ENCODE peak calls at places on chromosome 20, in nine cellular contexts. C is occipital lobe; J is aorta; V is dermis blood vessel endothelial cell; A is kidney glomerular epithelial cell; H is hypothalamus; K is foreskin fibroblast; M is NCI-H2081; G is stimulated activated CD4-positive, alpha-beta T cell treated with anti-CD3 and anti-CD28 coated beads, Interleukin-12 subunit alpha, Interleukin-12 subunit beta, amount 100 ng/mL, for 4 hours. B is an unnamed sample.

GRCh38 chr20:38270869-38271608 is 10.5 kb upstream of the KIAA1755 start:
- DNase-seq in C (no peak), J (peak; percentile 90), V (peak; percentile 87), A (peak; percentile 81), H (no peak), K (peak; percentile 92), M (no peak), G (no peak), B (peak; percentile 94)

GRCh38 chr20:61556116-61556515 is 304.1 kb downstream of the CDH4 start:
- DNase-seq in C (no peak), J (no peak), V (no peak), A (peak; percentile 69), H (no peak), K (peak; percentile 87), M (no peak), G (no peak), B (no peak)

GRCh38 chr20:44017905-44018683 is 103.4 kb downstream of the TOX2 start:
- DNase-seq in C (no peak), J (peak; percentile 85), V (peak; percentile 90), A (peak; percentile 30), H (no peak), K (peak; percentile 91), M (peak; percentile 94), G (no peak), B (peak; percentile 60)

GRCh38 chr20:36460648-36461599 is 80.4 kb upstream of the MYL9 start:
- DNase-seq in C (peak; percentile 90), J (peak; percentile 95), V (peak; percentile 94), A (peak; percentile 70), H (peak; percentile 70), K (peak; percentile 91), M (peak; percentile 89), G (peak; percentile 92), B (peak; percentile 93)

GRCh38 chr20:51434556-51435256 is 107.8 kb downstream of the NFATC2 start:
- DNase-seq in C (no peak), J (no peak), V (no peak), A (no peak), H (no peak), K (peak; percentile 76), M (no peak), G (no peak), B (no peak)

GRCh38 chr20:48665785-48666184 is 162.0 kb downstream of the PREX1 start:
- DNase-seq in C (no peak), J (no peak), V (no peak), A (no peak), H (no peak), K (no peak), M (no peak), G (no peak), B (no peak)

GRCh38 chr20:57229490-57229889 is 37.0 kb downstream of the BMP7 start:
- DNase-seq in C (no peak), J (no peak), V (no peak), A (no peak), H (no peak), K (no peak), M (no peak), G (no peak), B (no peak)

GRCh38 chr20:4944918-4945317 is 56.4 kb downstream of the SLC23A2 start:
- DNase-seq in C (no peak), J (no peak), V (no peak), A (no peak), H (no peak), K (no peak), M (no peak), G (no peak), B (no peak)

GRCh38 chr20:11912664-11913415 is 4.9 kb upstream of the BTBD3 start:
- DNase-seq in C (no peak), J (no peak), V (no peak), A (no peak), H (no peak), K (no peak), M (no peak), G (no peak), B (no peak)

GRCh38 chr20:64131406-64131805 is 24.0 kb upstream of the NPBWR2 start:
- DNase-seq in C (no peak), J (peak; percentile 38), V (peak; percentile 36), A (no peak), H (no peak), K (peak; percentile 20), M (peak; percentile 24), G (no peak), B (peak; percentile 52)

GRCh38 chr20:17344775-17345174 is 117.9 kb downstream of the PCSK2 start:
- DNase-seq in C (no peak), J (no peak), V (no peak), A (no peak), H (no peak), K (no peak), M (no peak), G (no peak), B (no peak)

GRCh38 chr20:858011-858410 is 24.5 kb downstream of the FAM110A start:
- DNase-seq in C (no peak), J (no peak), V (no peak), A (no peak), H (no peak), K (no peak), M (no peak), G (no peak), B (no peak)

GRCh38 chr20:57275813-57276212 is 9.4 kb upstream of the BMP7 start:
- DNase-seq in C (no peak), J (no peak), V (no peak), A (no peak), H (no peak), K (no peak), M (no peak), G (no peak), B (no peak)

GRCh38 chr20:36956674-36957073 is 5.2 kb upstream of the SAMHD1 start:
- DNase-seq in C (no peak), J (no peak), V (no peak), A (no peak), H (no peak), K (no peak), M (no peak), G (no peak), B (no peak)

GRCh38 chr20:16533493-16533892 is 39.8 kb downstream of the KIF16B start:
- DNase-seq in C (no peak), J (no peak), V (no peak), A (no peak), H (no peak), K (no peak), M (no peak), G (no peak), B (peak; percentile 48)

GRCh38 chr20:58094160-58094559 is 134.3 kb downstream of the ANKRD60 start:
- DNase-seq in C (no peak), J (no peak), V (no peak), A (no peak), H (no peak), K (no peak), M (no peak), G (no peak), B (no peak)

GRCh38 chr20:44153636-44154043 is 33.3 kb downstream of the JPH2 start:
- DNase-seq in C (no peak), J (no peak), V (no peak), A (no peak), H (no peak), K (no peak), M (no peak), G (no peak), B (no peak)

B was measured in lung microvascular endothelial cell.